ENCODE peak calls at places on chromosomes 6 and 20, in seven cellular contexts. One of them, this sample, is unnamed.
A peak's percentile ranks its signal among the peaks of the same experiment; 100 is the strongest.

GRCh38 chr6:90251295-90251992 is 45.2 kb downstream of the BACH2 start:
- DNase-seq in Kasumi-1: no peak
- DNase-seq in transverse colon: no peak
- DNase-seq in stimulated activated CD4-positive, alpha-beta T cell treated with anti-CD3 and anti-CD28 coated beads, TNF-alpha, amount 100 ng/mL, for 1 hour: no peak
- DNase-seq in retinal pigment epithelial cell: no peak
- DNase-seq in HCT116: no peak
- DNase-seq in amniotic epithelial cell: no peak
- DNase-seq in this sample: no peak

GRCh38 chr6:160919713-160920112 is 71.9 kb upstream of the MAP3K4 start:
- DNase-seq in Kasumi-1: no peak
- DNase-seq in transverse colon: no peak
- DNase-seq in stimulated activated CD4-positive, alpha-beta T cell treated with anti-CD3 and anti-CD28 coated beads, TNF-alpha, amount 100 ng/mL, for 1 hour: no peak
- DNase-seq in retinal pigment epithelial cell: peak; percentile 78
- DNase-seq in HCT116: no peak
- DNase-seq in amniotic epithelial cell: peak; percentile 81
- DNase-seq in this sample: no peak

GRCh38 chr6:52975580-52975979 is 19.5 kb downstream of the GSTA4 start:
- DNase-seq in Kasumi-1: peak; percentile 33
- DNase-seq in transverse colon: no peak
- DNase-seq in stimulated activated CD4-positive, alpha-beta T cell treated with anti-CD3 and anti-CD28 coated beads, TNF-alpha, amount 100 ng/mL, for 1 hour: no peak
- DNase-seq in retinal pigment epithelial cell: no peak
- DNase-seq in HCT116: no peak
- DNase-seq in amniotic epithelial cell: no peak
- DNase-seq in this sample: no peak

GRCh38 chr20:38840053-38840893 is 34.8 kb downstream of the PPP1R16B start:
- DNase-seq in Kasumi-1: no peak
- DNase-seq in transverse colon: no peak
- DNase-seq in stimulated activated CD4-positive, alpha-beta T cell treated with anti-CD3 and anti-CD28 coated beads, TNF-alpha, amount 100 ng/mL, for 1 hour: no peak
- DNase-seq in retinal pigment epithelial cell: no peak
- DNase-seq in HCT116: no peak
- DNase-seq in amniotic epithelial cell: peak; percentile 54
- DNase-seq in this sample: no peak

GRCh38 chr6:162119349-162119748 is 608.2 kb downstream of the PRKN start:
- DNase-seq in Kasumi-1: peak; percentile 84
- DNase-seq in transverse colon: peak; percentile 10
- DNase-seq in stimulated activated CD4-positive, alpha-beta T cell treated with anti-CD3 and anti-CD28 coated beads, TNF-alpha, amount 100 ng/mL, for 1 hour: no peak
- DNase-seq in retinal pigment epithelial cell: no peak
- DNase-seq in HCT116: no peak
- DNase-seq in amniotic epithelial cell: no peak
- DNase-seq in this sample: no peak

GRCh38 chr6:568085-568484 is 88.8 kb downstream of the HUS1B start:
- DNase-seq in Kasumi-1: no peak
- DNase-seq in transverse colon: no peak
- DNase-seq in stimulated activated CD4-positive, alpha-beta T cell treated with anti-CD3 and anti-CD28 coated beads, TNF-alpha, amount 100 ng/mL, for 1 hour: no peak
- DNase-seq in retinal pigment epithelial cell: no peak
- DNase-seq in HCT116: no peak
- DNase-seq in amniotic epithelial cell: no peak
- DNase-seq in this sample: no peak

GRCh38 chr20:12166053-12166717 is 248.5 kb downstream of the BTBD3 start:
- DNase-seq in Kasumi-1: no peak
- DNase-seq in transverse colon: peak; percentile 41
- DNase-seq in stimulated activated CD4-positive, alpha-beta T cell treated with anti-CD3 and anti-CD28 coated beads, TNF-alpha, amount 100 ng/mL, for 1 hour: no peak
- DNase-seq in retinal pigment epithelial cell: peak; percentile 70
- DNase-seq in HCT116: no peak
- DNase-seq in amniotic epithelial cell: peak; percentile 100
- DNase-seq in this sample: no peak

GRCh38 chr20:44609511-44610312 is 27.3 kb downstream of the PKIG start:
- DNase-seq in Kasumi-1: peak; percentile 81
- DNase-seq in transverse colon: peak; percentile 93
- DNase-seq in stimulated activated CD4-positive, alpha-beta T cell treated with anti-CD3 and anti-CD28 coated beads, TNF-alpha, amount 100 ng/mL, for 1 hour: peak; percentile 87
- DNase-seq in retinal pigment epithelial cell: peak; percentile 39
- DNase-seq in HCT116: peak; percentile 76
- DNase-seq in amniotic epithelial cell: peak; percentile 84
- DNase-seq in this sample: peak; percentile 83

GRCh38 chr6:9334979-9335378 is 899.6 kb upstream of the SLC35B3 start:
- DNase-seq in Kasumi-1: no peak
- DNase-seq in transverse colon: no peak
- DNase-seq in stimulated activated CD4-positive, alpha-beta T cell treated with anti-CD3 and anti-CD28 coated beads, TNF-alpha, amount 100 ng/mL, for 1 hour: no peak
- DNase-seq in retinal pigment epithelial cell: peak; percentile 37
- DNase-seq in HCT116: no peak
- DNase-seq in amniotic epithelial cell: no peak
- DNase-seq in this sample: no peak

GRCh38 chr20:38665886-38666285 is 58.4 kb upstream of the SLC32A1 start:
- DNase-seq in Kasumi-1: no peak
- DNase-seq in transverse colon: no peak
- DNase-seq in stimulated activated CD4-positive, alpha-beta T cell treated with anti-CD3 and anti-CD28 coated beads, TNF-alpha, amount 100 ng/mL, for 1 hour: no peak
- DNase-seq in retinal pigment epithelial cell: no peak
- DNase-seq in HCT116: no peak
- DNase-seq in amniotic epithelial cell: no peak
- DNase-seq in this sample: no peak

GRCh38 chr20:36700438-36700837 is 45.5 kb downstream of the NDRG3 start:
- DNase-seq in Kasumi-1: no peak
- DNase-seq in transverse colon: no peak
- DNase-seq in stimulated activated CD4-positive, alpha-beta T cell treated with anti-CD3 and anti-CD28 coated beads, TNF-alpha, amount 100 ng/mL, for 1 hour: no peak
- DNase-seq in retinal pigment epithelial cell: no peak
- DNase-seq in HCT116: no peak
- DNase-seq in amniotic epithelial cell: no peak
- DNase-seq in this sample: no peak

GRCh38 chr6:164296411-164296810 is 881.9 kb downstream of the QKI start:
- DNase-seq in Kasumi-1: no peak
- DNase-seq in transverse colon: no peak
- DNase-seq in stimulated activated CD4-positive, alpha-beta T cell treated with anti-CD3 and anti-CD28 coated beads, TNF-alpha, amount 100 ng/mL, for 1 hour: no peak
- DNase-seq in retinal pigment epithelial cell: no peak
- DNase-seq in HCT116: no peak
- DNase-seq in amniotic epithelial cell: no peak
- DNase-seq in this sample: no peak

GRCh38 chr6:162177733-162178132 is 549.8 kb downstream of the PRKN start:
- DNase-seq in Kasumi-1: no peak
- DNase-seq in transverse colon: no peak
- DNase-seq in stimulated activated CD4-positive, alpha-beta T cell treated with anti-CD3 and anti-CD28 coated beads, TNF-alpha, amount 100 ng/mL, for 1 hour: no peak
- DNase-seq in retinal pigment epithelial cell: no peak
- DNase-seq in HCT116: no peak
- DNase-seq in amniotic epithelial cell: no peak
- DNase-seq in this sample: no peak

GRCh38 chr6:34657037-34657306 is 39.6 kb downstream of the ILRUN start:
- DNase-seq in Kasumi-1: no peak
- DNase-seq in transverse colon: no peak
- DNase-seq in stimulated activated CD4-positive, alpha-beta T cell treated with anti-CD3 and anti-CD28 coated beads, TNF-alpha, amount 100 ng/mL, for 1 hour: no peak
- DNase-seq in retinal pigment epithelial cell: no peak
- DNase-seq in HCT116: no peak
- DNase-seq in amniotic epithelial cell: no peak
- DNase-seq in this sample: no peak

GRCh38 chr6:44041461-44042260 is 85.6 kb downstream of the MRPL14 start:
- DNase-seq in Kasumi-1: peak; percentile 92
- DNase-seq in transverse colon: peak; percentile 34
- DNase-seq in stimulated activated CD4-positive, alpha-beta T cell treated with anti-CD3 and anti-CD28 coated beads, TNF-alpha, amount 100 ng/mL, for 1 hour: no peak
- DNase-seq in retinal pigment epithelial cell: no peak
- DNase-seq in HCT116: peak; percentile 84
- DNase-seq in amniotic epithelial cell: peak; percentile 99
- DNase-seq in this sample: peak; percentile 72

GRCh38 chr20:58614984-58615760 is 35.9 kb upstream of the STX16 start:
- DNase-seq in Kasumi-1: no peak
- DNase-seq in transverse colon: no peak
- DNase-seq in stimulated activated CD4-positive, alpha-beta T cell treated with anti-CD3 and anti-CD28 coated beads, TNF-alpha, amount 100 ng/mL, for 1 hour: no peak
- DNase-seq in retinal pigment epithelial cell: no peak
- DNase-seq in HCT116: no peak
- DNase-seq in amniotic epithelial cell: no peak
- DNase-seq in this sample: no peak

GRCh38 chr6:128655978-128656498 is 135.6 kb upstream of the PTPRK start:
- DNase-seq in Kasumi-1: no peak
- DNase-seq in transverse colon: no peak
- DNase-seq in stimulated activated CD4-positive, alpha-beta T cell treated with anti-CD3 and anti-CD28 coated beads, TNF-alpha, amount 100 ng/mL, for 1 hour: no peak
- DNase-seq in retinal pigment epithelial cell: peak; percentile 58
- DNase-seq in HCT116: peak; percentile 85
- DNase-seq in amniotic epithelial cell: peak; percentile 76
- DNase-seq in this sample: no peak

GRCh38 chr6:13113956-13114593 is 214.3 kb downstream of the TBC1D7 start:
- DNase-seq in Kasumi-1: no peak
- DNase-seq in transverse colon: no peak
- DNase-seq in stimulated activated CD4-positive, alpha-beta T cell treated with anti-CD3 and anti-CD28 coated beads, TNF-alpha, amount 100 ng/mL, for 1 hour: no peak
- DNase-seq in retinal pigment epithelial cell: peak; percentile 2
- DNase-seq in HCT116: no peak
- DNase-seq in amniotic epithelial cell: no peak
- DNase-seq in this sample: no peak

GRCh38 chr6:168374541-168375071 is 55.0 kb upstream of the DACT2 start:
- DNase-seq in Kasumi-1: no peak
- DNase-seq in transverse colon: no peak
- DNase-seq in stimulated activated CD4-positive, alpha-beta T cell treated with anti-CD3 and anti-CD28 coated beads, TNF-alpha, amount 100 ng/mL, for 1 hour: no peak
- DNase-seq in retinal pigment epithelial cell: no peak
- DNase-seq in HCT116: no peak
- DNase-seq in amniotic epithelial cell: no peak
- DNase-seq in this sample: no peak

GRCh38 chr6:113276631-113277030 is 580.5 kb upstream of the MARCKS start:
- DNase-seq in Kasumi-1: no peak
- DNase-seq in transverse colon: no peak
- DNase-seq in stimulated activated CD4-positive, alpha-beta T cell treated with anti-CD3 and anti-CD28 coated beads, TNF-alpha, amount 100 ng/mL, for 1 hour: no peak
- DNase-seq in retinal pigment epithelial cell: no peak
- DNase-seq in HCT116: no peak
- DNase-seq in amniotic epithelial cell: no peak
- DNase-seq in this sample: no peak

GRCh38 chr20:48486065-48486464 is 341.7 kb downstream of the PREX1 start:
- DNase-seq in Kasumi-1: no peak
- DNase-seq in transverse colon: no peak
- DNase-seq in stimulated activated CD4-positive, alpha-beta T cell treated with anti-CD3 and anti-CD28 coated beads, TNF-alpha, amount 100 ng/mL, for 1 hour: no peak
- DNase-seq in retinal pigment epithelial cell: no peak
- DNase-seq in HCT116: no peak
- DNase-seq in amniotic epithelial cell: no peak
- DNase-seq in this sample: no peak

GRCh38 chr6:82711992-82712788 is 348.6 kb downstream of the TPBG start:
- DNase-seq in Kasumi-1: no peak
- DNase-seq in transverse colon: no peak
- DNase-seq in stimulated activated CD4-positive, alpha-beta T cell treated with anti-CD3 and anti-CD28 coated beads, TNF-alpha, amount 100 ng/mL, for 1 hour: no peak
- DNase-seq in retinal pigment epithelial cell: no peak
- DNase-seq in HCT116: no peak
- DNase-seq in amniotic epithelial cell: peak; percentile 84
- DNase-seq in this sample: no peak

GRCh38 chr20:11499235-11499634 is 418.5 kb upstream of the BTBD3 start:
- DNase-seq in Kasumi-1: no peak
- DNase-seq in transverse colon: no peak
- DNase-seq in stimulated activated CD4-positive, alpha-beta T cell treated with anti-CD3 and anti-CD28 coated beads, TNF-alpha, amount 100 ng/mL, for 1 hour: no peak
- DNase-seq in retinal pigment epithelial cell: no peak
- DNase-seq in HCT116: no peak
- DNase-seq in amniotic epithelial cell: peak; percentile 59
- DNase-seq in this sample: no peak

This sample was measured in 8988T.